ENCODE peak calls at places on chromosomes 12 and 14, in four cellular contexts. One of them, this sample, is unnamed.

GRCh38 chr12:54134850-54135249 is 53.9 kb downstream of the SMUG1 start:
- DNase-seq in NB4: peak
- DNase-seq in CD8-positive, alpha-beta T cell: no peak
- DNase-seq in OCI-LY7: peak
- DNase-seq in this sample: no peak

GRCh38 chr14:61260939-61261776 is 20.0 kb downstream of the TMEM30B start:
- DNase-seq in NB4: no peak
- DNase-seq in CD8-positive, alpha-beta T cell: no peak
- DNase-seq in OCI-LY7: no peak
- DNase-seq in this sample: no peak

GRCh38 chr12:90816353-90817089 is 138.5 kb downstream of the CCER1 start:
- DNase-seq in NB4: no peak
- DNase-seq in CD8-positive, alpha-beta T cell: no peak
- DNase-seq in OCI-LY7: no peak
- DNase-seq in this sample: no peak

GRCh38 chr12:53231859-53232640 is at the start of gene RARG:
- DNase-seq in NB4: no peak
- DNase-seq in CD8-positive, alpha-beta T cell: peak
- DNase-seq in OCI-LY7: no peak
- DNase-seq in this sample: no peak

GRCh38 chr14:61512508-61512907 is 182.8 kb upstream of the HIF1A start:
- DNase-seq in NB4: no peak
- DNase-seq in CD8-positive, alpha-beta T cell: no peak
- DNase-seq in OCI-LY7: no peak
- DNase-seq in this sample: no peak

GRCh38 chr12:60101715-60102114 is 505.9 kb downstream of the SLC16A7 start:
- DNase-seq in NB4: no peak
- DNase-seq in CD8-positive, alpha-beta T cell: no peak
- DNase-seq in OCI-LY7: no peak
- DNase-seq in this sample: no peak

GRCh38 chr12:116878567-116879508 is 2.4 kb downstream of the HRK start:
- DNase-seq in NB4: peak
- DNase-seq in CD8-positive, alpha-beta T cell: no peak
- DNase-seq in OCI-LY7: no peak
- DNase-seq in this sample: no peak

GRCh38 chr12:122646568-122647220 is 56.5 kb downstream of the HCAR2 start:
- DNase-seq in NB4: peak
- DNase-seq in CD8-positive, alpha-beta T cell: no peak
- DNase-seq in OCI-LY7: peak
- DNase-seq in this sample: no peak

GRCh38 chr12:113820310-113820709 is 145.8 kb downstream of the RBM19 start:
- DNase-seq in NB4: no peak
- DNase-seq in CD8-positive, alpha-beta T cell: no peak
- DNase-seq in OCI-LY7: no peak
- DNase-seq in this sample: no peak

GRCh38 chr12:47102845-47103666 is 23.3 kb upstream of the AMIGO2 start:
- DNase-seq in NB4: no peak
- DNase-seq in CD8-positive, alpha-beta T cell: no peak
- DNase-seq in OCI-LY7: no peak
- DNase-seq in this sample: no peak

GRCh38 chr14:52058346-52058745 is 10.5 kb downstream of the NID2 start:
- DNase-seq in NB4: no peak
- DNase-seq in CD8-positive, alpha-beta T cell: no peak
- DNase-seq in OCI-LY7: no peak
- DNase-seq in this sample: no peak

GRCh38 chr12:31585271-31585670 is 5.7 kb downstream of the DENND5B start:
- DNase-seq in NB4: no peak
- DNase-seq in CD8-positive, alpha-beta T cell: no peak
- DNase-seq in OCI-LY7: no peak
- DNase-seq in this sample: no peak

GRCh38 chr12:946212-946611 is 3.3 kb downstream of the RAD52 start:
- DNase-seq in NB4: peak
- DNase-seq in CD8-positive, alpha-beta T cell: no peak
- DNase-seq in OCI-LY7: no peak
- DNase-seq in this sample: no peak

GRCh38 chr12:76183459-76184186 is 99.1 kb upstream of the NAP1L1 start:
- DNase-seq in NB4: peak
- DNase-seq in CD8-positive, alpha-beta T cell: no peak
- DNase-seq in OCI-LY7: no peak
- DNase-seq in this sample: no peak

GRCh38 chr12:7373226-7373625 is 69.4 kb downstream of the ACSM4 start:
- DNase-seq in NB4: no peak
- DNase-seq in CD8-positive, alpha-beta T cell: no peak
- DNase-seq in OCI-LY7: no peak
- DNase-seq in this sample: no peak

GRCh38 chr12:96578526-96579125 is 89.2 kb downstream of the CFAP54 start:
- DNase-seq in NB4: peak
- DNase-seq in CD8-positive, alpha-beta T cell: no peak
- DNase-seq in OCI-LY7: peak
- DNase-seq in this sample: peak

GRCh38 chr12:49017764-49018281 is 753 bp downstream of the PRKAG1 start:
- DNase-seq in NB4: peak
- DNase-seq in CD8-positive, alpha-beta T cell: no peak
- DNase-seq in OCI-LY7: peak
- DNase-seq in this sample: no peak

GRCh38 chr12:32586390-32586789 is 92.7 kb upstream of the DNM1L start:
- DNase-seq in NB4: peak
- DNase-seq in CD8-positive, alpha-beta T cell: no peak
- DNase-seq in OCI-LY7: no peak
- DNase-seq in this sample: peak

GRCh38 chr14:24264298-24264697 is 1.3 kb upstream of the TGM1 start:
- DNase-seq in NB4: no peak
- DNase-seq in CD8-positive, alpha-beta T cell: no peak
- DNase-seq in OCI-LY7: peak
- DNase-seq in this sample: no peak

GRCh38 chr14:35385042-35385839 is 19.3 kb downstream of the NFKBIA start:
- DNase-seq in NB4: peak
- DNase-seq in CD8-positive, alpha-beta T cell: no peak
- DNase-seq in OCI-LY7: no peak
- DNase-seq in this sample: no peak

GRCh38 chr14:39016733-39017095 is 86.3 kb downstream of the SEC23A start:
- DNase-seq in NB4: no peak
- DNase-seq in CD8-positive, alpha-beta T cell: no peak
- DNase-seq in OCI-LY7: no peak
- DNase-seq in this sample: no peak
- H3K4me3 ChIP-seq in NB4: no peak
- H3K4me3 ChIP-seq in CD8-positive, alpha-beta T cell: no peak
- H3K4me3 ChIP-seq in OCI-LY7: no peak
- H3K4me3 ChIP-seq in this sample: no peak

GRCh38 chr14:85934886-85935254 is 404.9 kb downstream of the FLRT2 start:
- DNase-seq in NB4: peak
- DNase-seq in CD8-positive, alpha-beta T cell: no peak
- DNase-seq in OCI-LY7: peak
- DNase-seq in this sample: peak
- H3K4me3 ChIP-seq in NB4: peak
- H3K4me3 ChIP-seq in CD8-positive, alpha-beta T cell: peak
- H3K4me3 ChIP-seq in OCI-LY7: peak
- H3K4me3 ChIP-seq in this sample: peak

GRCh38 chr14:80768646-80769045 is 172.9 kb downstream of the CEP128 start:
- DNase-seq in NB4: no peak
- DNase-seq in CD8-positive, alpha-beta T cell: no peak
- DNase-seq in OCI-LY7: no peak
- DNase-seq in this sample: no peak

GRCh38 chr14:80764496-80764895 is 177.0 kb downstream of the CEP128 start:
- DNase-seq in NB4: no peak
- DNase-seq in CD8-positive, alpha-beta T cell: no peak
- DNase-seq in OCI-LY7: no peak
- DNase-seq in this sample: no peak

GRCh38 chr14:80764921-80765507 is 176.5 kb downstream of the CEP128 start:
- DNase-seq in NB4: no peak
- DNase-seq in CD8-positive, alpha-beta T cell: no peak
- DNase-seq in OCI-LY7: no peak
- DNase-seq in this sample: no peak

DNA sequence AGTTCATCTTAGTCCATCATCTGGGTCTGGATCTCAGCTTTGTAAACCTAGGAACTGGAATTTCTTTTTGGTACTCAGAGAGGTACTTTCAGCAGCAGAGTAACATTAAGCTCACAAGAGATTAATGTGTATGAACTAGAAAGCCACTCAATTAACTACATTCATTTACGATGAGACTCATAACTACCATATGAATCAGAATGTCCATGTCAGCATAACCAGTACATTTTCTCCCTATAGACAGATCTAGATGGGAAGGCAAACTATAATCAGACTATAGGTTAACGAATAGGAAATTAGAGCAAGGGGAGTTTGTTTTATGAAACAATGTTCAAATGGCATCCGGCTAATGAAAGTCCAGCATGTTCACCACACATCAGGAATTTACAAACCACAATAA is 178.7 kb downstream of the CEP128 start:
- DNase-seq in NB4: no peak
- DNase-seq in CD8-positive, alpha-beta T cell: no peak
- DNase-seq in OCI-LY7: no peak
- DNase-seq in this sample: no peak
- H3K4me3 ChIP-seq in NB4: no peak
- H3K4me3 ChIP-seq in CD8-positive, alpha-beta T cell: no peak
- H3K4me3 ChIP-seq in OCI-LY7: no peak
- H3K4me3 ChIP-seq in this sample: no peak

GRCh38 chr12:52041032-52041431 is 10.2 kb upstream of the NR4A1 start:
- DNase-seq in NB4: no peak
- DNase-seq in CD8-positive, alpha-beta T cell: no peak
- DNase-seq in OCI-LY7: no peak
- DNase-seq in this sample: no peak

GRCh38 chr12:52035926-52036325 is 15.3 kb upstream of the NR4A1 start:
- DNase-seq in NB4: no peak
- DNase-seq in CD8-positive, alpha-beta T cell: no peak
- DNase-seq in OCI-LY7: no peak
- DNase-seq in this sample: no peak

GRCh38 chr12:52036587-52037171 is 14.6 kb upstream of the NR4A1 start:
- DNase-seq in NB4: peak
- DNase-seq in CD8-positive, alpha-beta T cell: peak
- DNase-seq in OCI-LY7: peak
- DNase-seq in this sample: no peak

GRCh38 chr12:52037248-52037861 is 13.9 kb upstream of the NR4A1 start:
- DNase-seq in NB4: no peak
- DNase-seq in CD8-positive, alpha-beta T cell: no peak
- DNase-seq in OCI-LY7: peak
- DNase-seq in this sample: no peak

DNA sequence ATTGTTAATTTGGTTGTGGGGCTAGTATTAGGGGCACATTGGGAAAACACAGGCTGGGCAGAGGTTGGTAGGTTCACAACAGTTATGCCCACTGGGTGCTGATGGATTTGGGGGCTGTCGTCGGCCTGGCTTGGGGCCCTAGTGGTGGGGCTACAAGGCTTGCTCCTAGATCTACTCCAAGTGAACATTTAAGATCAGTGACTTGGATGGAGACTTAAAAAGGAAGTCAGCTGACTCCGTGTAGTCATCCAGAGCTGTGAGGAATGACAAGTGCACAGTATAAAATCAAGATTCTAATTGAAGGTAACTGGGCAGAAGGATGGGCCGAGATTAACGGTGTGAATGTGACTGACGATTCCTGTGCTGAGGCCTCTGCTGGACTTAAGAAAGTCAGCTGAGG is 12.8 kb upstream of the NR4A1 start:
- DNase-seq in NB4: no peak
- DNase-seq in CD8-positive, alpha-beta T cell: no peak
- DNase-seq in OCI-LY7: no peak
- DNase-seq in this sample: no peak
- H3K4me3 ChIP-seq in NB4: no peak
- H3K4me3 ChIP-seq in CD8-positive, alpha-beta T cell: no peak
- H3K4me3 ChIP-seq in OCI-LY7: peak
- H3K4me3 ChIP-seq in this sample: no peak

DNA sequence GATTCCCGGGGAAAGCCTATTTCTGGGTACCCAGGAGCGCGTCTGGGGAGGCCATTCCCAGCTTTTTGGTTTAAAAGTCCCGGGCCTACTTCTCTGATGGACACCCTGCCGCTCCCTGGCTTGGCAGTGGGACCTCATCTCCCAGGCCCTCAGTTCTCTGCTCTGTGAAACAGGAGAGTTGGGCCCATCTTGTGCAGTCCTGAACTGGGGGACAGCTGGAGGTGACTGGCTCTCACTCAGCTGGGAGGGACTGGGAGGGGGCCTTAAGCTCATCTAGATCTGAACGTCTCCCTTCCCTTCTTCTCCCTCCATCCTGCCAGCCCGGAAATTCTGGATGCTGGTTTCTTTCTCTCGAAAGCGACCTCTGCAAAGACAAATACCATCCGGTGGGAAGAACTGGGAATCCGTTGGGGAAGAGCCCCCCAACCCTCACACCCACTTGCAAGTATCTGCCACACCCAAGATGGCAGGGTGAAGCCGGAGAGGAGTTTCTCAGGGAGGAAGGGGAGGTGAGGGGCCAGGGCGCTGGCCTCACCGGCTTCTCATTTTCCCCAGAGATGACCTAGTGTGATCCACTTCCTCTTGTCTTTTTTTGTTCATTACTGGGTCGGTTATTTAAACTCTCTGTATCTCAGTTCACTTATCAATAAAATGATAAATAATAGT is 1.4 kb downstream of the RIN3 start:
- DNase-seq in NB4: peak
- DNase-seq in CD8-positive, alpha-beta T cell: no peak
- DNase-seq in OCI-LY7: no peak
- DNase-seq in this sample: no peak
- H3K4me3 ChIP-seq in NB4: peak
- H3K4me3 ChIP-seq in CD8-positive, alpha-beta T cell: peak
- H3K4me3 ChIP-seq in OCI-LY7: no peak
- H3K4me3 ChIP-seq in this sample: no peak

GRCh38 chr14:96039633-96040311 is 610 bp downstream of the C14orf132 start:
- DNase-seq in NB4: no peak
- DNase-seq in CD8-positive, alpha-beta T cell: peak
- DNase-seq in OCI-LY7: no peak
- DNase-seq in this sample: no peak
- H3K4me3 ChIP-seq in NB4: no peak
- H3K4me3 ChIP-seq in CD8-positive, alpha-beta T cell: peak
- H3K4me3 ChIP-seq in OCI-LY7: no peak
- H3K4me3 ChIP-seq in this sample: peak

DNA sequence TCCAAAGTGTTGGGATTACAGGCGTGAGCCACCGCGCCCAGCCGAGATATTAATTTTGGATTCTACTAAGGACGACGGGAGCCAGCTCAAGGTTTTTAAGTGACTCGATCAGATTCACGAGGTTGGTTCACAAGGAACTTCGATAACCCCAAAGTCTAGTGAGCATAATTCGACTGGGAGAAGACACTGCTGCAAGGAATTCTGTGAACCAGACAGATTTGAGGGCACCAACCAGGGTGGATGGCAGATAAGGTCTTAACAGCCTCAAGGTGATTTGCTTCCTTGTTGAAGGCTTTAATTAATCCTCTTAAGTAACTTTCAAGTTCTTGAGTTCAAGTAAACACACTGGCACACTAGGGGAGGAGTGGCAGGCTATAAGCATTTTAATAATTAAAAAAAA is 1.1 kb upstream of the KLHDC2 start:
- DNase-seq in NB4: peak
- DNase-seq in CD8-positive, alpha-beta T cell: no peak
- DNase-seq in OCI-LY7: peak
- DNase-seq in this sample: no peak
- H3K4me3 ChIP-seq in NB4: peak
- H3K4me3 ChIP-seq in CD8-positive, alpha-beta T cell: peak
- H3K4me3 ChIP-seq in OCI-LY7: peak
- H3K4me3 ChIP-seq in this sample: peak

This sample was measured in Jurkat, Clone E6-1.